ENCODE peak calls at places on chromosomes 12 and 14, in eight cellular contexts. E, P, N, O, U, G, R and Y are unnamed samples.

GRCh38 chr12:100265732-100266131 is 1.1 kb downstream of the DEPDC4 start:
- DNase-seq in R (no peak), P (no peak), N (no peak), G (no peak), O (no peak), U (no peak), E (no peak), Y (no peak)

GRCh38 chr12:59736786-59737185 is 141.0 kb downstream of the SLC16A7 start:
- DNase-seq in O (no peak), E (no peak), G (peak; percentile 94), N (peak; percentile 73), R (no peak), U (peak; percentile 96), P (no peak), Y (peak; percentile 58)

GRCh38 chr14:58455593-58456265 is 28.2 kb downstream of the KIAA0586 start:
- DNase-seq in N (peak; percentile 86), G (no peak), E (no peak), R (no peak), U (peak; percentile 24), O (no peak), P (no peak), Y (peak; percentile 18)

GRCh38 chr14:94689218-94689984 is 77.2 kb downstream of the SERPINA3 start:
- DNase-seq in P (peak; percentile 51), G (peak; percentile 34), U (peak; percentile 22), R (no peak), O (peak; percentile 86), E (peak; percentile 92), N (peak; percentile 23), Y (peak; percentile 60)

GRCh38 chr12:90569685-90570084 is 385.3 kb downstream of the CCER1 start:
- DNase-seq in P (no peak), R (no peak), U (no peak), N (no peak), E (no peak), O (no peak), G (no peak), Y (no peak)

GRCh38 chr12:24418157-24418556 is 468.7 kb upstream of the SOX5 start:
- DNase-seq in G (no peak), N (no peak), O (no peak), U (peak; percentile 69), E (no peak), R (no peak), P (no peak), Y (no peak)

GRCh38 chr12:121026274-121027045 is 10.2 kb upstream of the C12orf43 start:
- DNase-seq in R (no peak), N (no peak), G (no peak), O (no peak), P (no peak), E (no peak), U (no peak), Y (no peak)

GRCh38 chr12:12612403-12612802 is 727 bp downstream of the CREBL2 start:
- DNase-seq in R (no peak), G (peak; percentile 59), N (peak; percentile 71), P (no peak), U (peak; percentile 80), O (peak; percentile 42), E (no peak), Y (peak; percentile 77)

GRCh38 chr12:33892425-33892824 is 129.9 kb upstream of the ALG10 start:
- DNase-seq in R (no peak), O (no peak), G (no peak), E (no peak), P (no peak), N (no peak), U (no peak), Y (no peak)

DNA sequence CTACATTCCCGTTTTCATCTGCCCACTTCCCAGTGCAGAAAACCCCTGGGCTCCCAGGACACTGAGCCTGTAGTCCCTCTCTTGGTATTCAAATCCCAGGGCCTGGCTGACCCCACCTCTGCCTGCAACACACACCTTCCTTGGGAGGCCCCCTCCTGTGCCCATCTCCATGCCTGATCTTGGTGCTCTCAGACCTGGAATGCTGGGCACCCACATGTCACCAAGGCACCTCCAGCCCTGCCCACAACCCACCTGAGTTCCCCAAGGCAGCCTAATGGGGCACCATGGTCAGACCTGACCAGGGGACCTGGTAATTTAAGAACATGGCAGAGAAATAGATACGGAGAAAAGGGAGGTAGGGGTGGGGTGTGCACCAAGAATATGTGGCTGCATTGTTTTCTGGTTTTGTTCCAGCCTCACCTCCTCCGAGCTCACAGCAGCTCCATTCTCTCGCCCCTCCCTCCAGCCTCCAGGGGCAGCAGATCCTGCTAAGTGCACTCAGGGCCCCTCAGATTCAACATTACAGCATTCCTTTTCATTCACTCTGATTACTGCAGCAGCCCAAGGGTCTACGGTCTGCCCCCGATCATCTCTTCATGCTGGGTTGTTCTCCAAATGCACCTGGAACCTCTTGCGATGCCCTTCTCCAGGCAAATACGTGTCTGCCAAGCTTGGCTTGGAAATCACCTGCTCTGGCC is 9.2 kb upstream of the HSP90AA1 start:
- DNase-seq in R (no peak), U (no peak), P (no peak), E (peak; percentile 57), O (peak; percentile 31), N (no peak), G (no peak), Y (peak; percentile 8)
- TF ChIP-seq CTCF in R (no peak), U (no peak), P (no peak), E (peak; percentile 11), O (no peak), N (no peak), G (no peak), Y (peak; percentile 5)

DNA sequence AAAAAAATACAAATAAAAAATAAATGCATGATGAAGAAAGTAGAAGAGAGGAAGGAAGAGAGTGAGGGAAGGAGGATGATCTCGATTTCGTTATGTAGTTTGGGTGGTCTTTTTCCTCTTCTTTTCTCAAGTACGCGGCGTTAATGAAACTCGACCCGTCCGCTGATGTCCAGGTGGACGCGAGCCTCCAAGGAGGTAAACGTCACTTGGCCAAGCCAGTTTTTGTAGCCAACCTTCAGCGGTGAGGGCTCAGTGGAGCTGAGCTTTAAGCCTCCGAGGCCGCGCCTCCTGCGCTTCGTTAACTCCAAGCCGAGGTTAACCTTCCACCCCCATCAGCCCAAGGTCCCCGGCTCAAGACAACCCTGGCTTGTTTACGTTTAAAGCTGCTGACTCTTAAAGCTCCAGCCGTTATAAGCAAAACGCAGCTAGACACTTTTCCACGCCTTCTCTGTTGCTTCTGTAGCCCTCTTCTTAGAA is 736 bp upstream of the ITPR2 start:
- DNase-seq in G (no peak), O (peak; percentile 81), P (no peak), R (no peak), N (peak; percentile 25), U (peak; percentile 13), E (peak; percentile 61), Y (peak; percentile 63)
- H3K4me3 ChIP-seq in G (peak overlapping the region; percentile 67), O (peak overlapping the region; percentile 64), P (peak overlapping the region; percentile 49), R (peak overlapping the region; percentile 89), N (peak overlapping the region; percentile 61), U (peak overlapping the region; percentile 60), E (peak overlapping the region; percentile 68), Y (peak overlapping the region; percentile 61)

GRCh38 chr12:29309320-29309902 is 71.6 kb downstream of the ERGIC2 start:
- DNase-seq in O (no peak), R (no peak), E (no peak), N (no peak), P (no peak), U (peak; percentile 47), G (peak; percentile 34), Y (peak; percentile 57)
- TF ChIP-seq CTCF in O (peak; percentile 59), R (peak; percentile 51), E (no peak), N (peak; percentile 33), P (peak; percentile 51), U (peak; percentile 67), G (peak; percentile 53), Y (peak; percentile 50)

GRCh38 chr12:106135075-106135474 is 3.7 kb downstream of the NUAK1 start:
- DNase-seq in R (no peak), U (peak; percentile 41), O (peak; percentile 34), E (no peak), N (no peak), G (peak; percentile 65), P (no peak), Y (peak; percentile 64)
- H3K4me3 ChIP-seq in R (peak overlapping the region; percentile 93), U (no peak overlapping the region), O (no peak overlapping the region), E (no peak overlapping the region), N (no peak overlapping the region), G (peak overlapping the region; percentile 46), P (no peak overlapping the region), Y (peak overlapping the region; percentile 79)

DNA sequence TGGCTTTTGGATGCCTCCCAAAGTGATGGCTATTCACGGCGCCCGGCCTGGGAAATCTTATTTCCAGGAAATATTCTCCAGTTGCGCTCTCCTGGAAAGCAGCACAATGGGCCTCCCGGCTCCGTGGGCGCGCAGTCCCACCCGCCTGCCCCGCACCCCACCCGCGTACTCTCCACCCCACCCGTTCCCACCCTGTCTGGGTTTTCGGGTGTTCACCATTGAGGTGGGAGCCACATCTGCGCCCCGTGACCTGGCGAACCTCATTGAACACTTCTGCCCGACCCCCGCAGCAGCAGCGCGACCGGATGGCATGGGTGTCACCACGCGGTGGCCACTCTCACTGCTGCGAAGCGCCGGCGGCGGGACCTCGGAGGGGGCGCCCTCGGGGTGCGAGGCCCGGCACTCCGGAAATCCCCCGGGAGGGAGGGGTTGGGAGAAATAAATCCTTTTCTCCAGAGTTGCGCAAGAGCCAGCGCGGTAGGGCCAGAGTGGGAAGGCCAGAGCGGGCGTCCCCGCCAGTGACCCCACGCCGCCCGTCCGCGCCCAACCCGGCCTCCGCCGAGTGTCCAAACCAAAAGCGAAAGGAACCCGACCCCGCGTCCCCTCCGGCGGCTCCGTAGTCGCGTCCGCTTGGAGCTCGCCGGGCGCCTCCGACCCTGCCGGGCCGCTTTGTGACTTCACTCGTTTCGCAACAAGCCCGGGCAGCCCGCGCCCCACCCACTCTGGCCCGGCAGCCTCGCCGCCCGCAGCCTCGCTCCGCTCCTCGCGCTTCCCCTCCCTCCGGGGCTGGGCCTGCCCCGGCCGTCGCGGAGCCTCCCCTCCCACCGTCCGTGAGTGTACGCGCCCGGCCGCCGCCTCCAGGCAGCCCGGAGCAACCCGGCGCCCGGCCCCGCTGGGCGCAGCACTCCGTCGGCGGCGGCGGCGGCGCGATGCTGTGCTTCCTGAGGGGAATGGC is at the start of gene DRAM1:
- DNase-seq in U (peak; percentile 89), N (peak; percentile 93), R (peak; percentile 51), G (peak; percentile 93), E (peak; percentile 85), O (peak; percentile 86), P (peak; percentile 89), Y (peak; percentile 96)
- TF ChIP-seq CTCF in U (peak; percentile 6), N (no peak), R (no peak), G (no peak), E (peak; percentile 0), O (peak; percentile 25), P (peak; percentile 25), Y (no peak)